ENCODE peak calls at places on chromosome 2, in nine cellular contexts. B, F, M, C, G, R, V, L and H are unnamed samples.

GRCh38 chr2:99615247-99615771 is 125.5 kb upstream of the REV1 start:
- DNase-seq in B (no peak), F (no peak), M (no peak), C (no peak), G (no peak), R (no peak), V (no peak), L (no peak), H (no peak)

GRCh38 chr2:218391202-218391601 is 8.5 kb upstream of the CTDSP1 start:
- DNase-seq in B (no peak), F (no peak), M (no peak), C (no peak), G (no peak), R (no peak), V (no peak), L (no peak), H (no peak)

GRCh38 chr2:84071050-84071449 is 388.0 kb downstream of the SUCLG1 start:
- DNase-seq in B (no peak), F (no peak), M (no peak), C (no peak), G (no peak), R (no peak), V (no peak), L (no peak), H (no peak)

GRCh38 chr2:37774976-37775907 is 103.8 kb upstream of the CDC42EP3 start:
- DNase-seq in B (no peak), F (no peak), M (no peak), C (no peak), G (no peak), R (no peak), V (no peak), L (no peak), H (no peak)

GRCh38 chr2:96636772-96637171 is 1.3 kb downstream of the KANSL3 start:
- DNase-seq in B (no peak), F (no peak), M (no peak), C (peak; percentile 31), G (no peak), R (no peak), V (peak; percentile 75), L (no peak), H (no peak)

GRCh38 chr2:56444339-56444738 is 260.5 kb downstream of the CCDC85A start:
- DNase-seq in B (no peak), F (no peak), M (peak; percentile 1), C (peak; percentile 74), G (no peak), R (no peak), V (no peak), L (peak; percentile 46), H (no peak)

GRCh38 chr2:135914485-135914884 is 38.2 kb upstream of the MCM6 start:
- DNase-seq in B (no peak), F (no peak), M (no peak), C (no peak), G (no peak), R (no peak), V (no peak), L (no peak), H (no peak)

GRCh38 chr2:204234879-204235278 is 298.3 kb downstream of the ICOS start:
- DNase-seq in B (no peak), F (no peak), M (peak; percentile 27), C (no peak), G (no peak), R (peak; percentile 4), V (no peak), L (no peak), H (no peak)

GRCh38 chr2:218780851-218781690 is 876 bp upstream of the CYP27A1 start:
- DNase-seq in B (no peak), F (no peak), M (no peak), C (no peak), G (no peak), R (no peak), V (no peak), L (no peak), H (no peak)

GRCh38 chr2:95310651-95311050 is 13.5 kb downstream of the KCNIP3 start:
- DNase-seq in B (no peak), F (no peak), M (no peak), C (peak; percentile 45), G (no peak), R (no peak), V (no peak), L (no peak), H (no peak)

GRCh38 chr2:109702250-109702985 is 88.3 kb downstream of the SOWAHC start:
- DNase-seq in B (no peak), F (no peak), M (peak; percentile 59), C (peak; percentile 39), G (no peak), R (no peak), V (no peak), L (no peak), H (no peak)

GRCh38 chr2:219460424-219460926 is 25.8 kb downstream of the SPEG start:
- DNase-seq in B (no peak), F (no peak), M (peak; percentile 68), C (peak; percentile 57), G (no peak), R (peak; percentile 74), V (no peak), L (no peak), H (no peak)

GRCh38 chr2:175187378-175187777 is 5.9 kb upstream of the ATP5MC3 start:
- DNase-seq in B (peak; percentile 70), F (peak; percentile 51), M (peak; percentile 29), C (no peak), G (no peak), R (no peak), V (no peak), L (no peak), H (no peak)

GRCh38 chr2:75528221-75528977 is 32.3 kb downstream of the EVA1A start:
- DNase-seq in B (no peak), F (no peak), M (no peak), C (no peak), G (no peak), R (no peak), V (no peak), L (no peak), H (no peak)

GRCh38 chr2:168552450-168552856 is 96.4 kb downstream of the CERS6 start:
- DNase-seq in B (peak; percentile 42), F (peak; percentile 78), M (no peak), C (no peak), G (peak; percentile 60), R (no peak), V (peak; percentile 76), L (no peak), H (peak; percentile 70)

GRCh38 chr2:134435505-134435904 is 181.6 kb downstream of the MGAT5 start:
- DNase-seq in B (no peak), F (no peak), M (no peak), C (no peak), G (no peak), R (no peak), V (no peak), L (no peak), H (no peak)

GRCh38 chr2:26184555-26185303 is 11.8 kb downstream of the GAREM2 start:
- DNase-seq in B (peak; percentile 82), F (peak; percentile 86), M (peak; percentile 87), C (peak; percentile 88), G (peak; percentile 92), R (peak; percentile 45), V (peak; percentile 98), L (peak; percentile 89), H (peak; percentile 90)
- TF ChIP-seq CTCF in B (peak; percentile 48), F (peak; percentile 59), M (peak; percentile 32), C (no peak), G (peak; percentile 68), R (peak; percentile 54), V (peak; percentile 47), L (peak; percentile 35), H (peak; percentile 76)

GRCh38 chr2:80328033-80328635 is 23.6 kb upstream of the LRRTM1 start:
- DNase-seq in B (no peak), F (no peak), M (no peak), C (no peak), G (no peak), R (no peak), V (no peak), L (no peak), H (no peak)

GRCh38 chr2:80326861-80327260 is 22.3 kb upstream of the LRRTM1 start:
- DNase-seq in B (no peak), F (no peak), M (no peak), C (no peak), G (no peak), R (no peak), V (no peak), L (no peak), H (no peak)

GRCh38 chr2:80322958-80323357 is 18.4 kb upstream of the LRRTM1 start:
- DNase-seq in B (no peak), F (no peak), M (no peak), C (no peak), G (no peak), R (no peak), V (no peak), L (no peak), H (no peak)

GRCh38 chr2:80329491-80329890 is 24.9 kb upstream of the LRRTM1 start:
- DNase-seq in B (no peak), F (no peak), M (no peak), C (no peak), G (no peak), R (no peak), V (no peak), L (no peak), H (no peak)

DNA sequence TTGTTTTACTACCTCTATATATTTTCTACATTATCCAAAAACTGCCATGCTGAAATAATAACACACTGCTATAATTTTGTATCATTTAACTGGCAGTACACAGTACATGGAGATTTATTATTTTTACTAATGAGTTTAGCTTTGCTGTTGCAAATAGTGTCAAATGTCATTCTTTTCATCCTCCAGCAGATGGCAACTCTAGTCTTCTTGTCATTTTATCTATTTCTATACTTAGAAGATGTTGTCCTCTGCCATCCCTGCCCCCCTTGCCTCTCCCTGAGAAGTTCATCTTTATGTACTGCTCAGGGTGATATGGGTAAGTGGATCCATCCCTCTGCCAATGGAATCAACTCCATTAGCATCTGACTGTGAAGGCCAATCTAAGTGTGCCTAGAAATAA is 21.7 kb upstream of the LRRTM1 start:
- DNase-seq in B (peak; percentile 52), F (peak; percentile 38), M (peak; percentile 49), C (no peak), G (no peak), R (no peak), V (no peak), L (no peak), H (peak; percentile 15)
- TF ChIP-seq CTCF in B (peak; percentile 58), F (peak; percentile 26), M (peak; percentile 38), C (peak; percentile 15), G (no peak), R (peak; percentile 40), V (no peak), L (no peak), H (peak; percentile 7)

GRCh38 chr2:237904806-237905599 is 45.6 kb downstream of the RAMP1 start:
- DNase-seq in B (peak; percentile 58), F (peak; percentile 61), M (peak; percentile 87), C (peak; percentile 24), G (no peak), R (peak; percentile 60), V (peak; percentile 77), L (no peak), H (no peak)
- TF ChIP-seq CTCF in B (no peak), F (no peak), M (no peak), C (no peak), G (no peak), R (no peak), V (no peak), L (no peak), H (no peak)

DNA sequence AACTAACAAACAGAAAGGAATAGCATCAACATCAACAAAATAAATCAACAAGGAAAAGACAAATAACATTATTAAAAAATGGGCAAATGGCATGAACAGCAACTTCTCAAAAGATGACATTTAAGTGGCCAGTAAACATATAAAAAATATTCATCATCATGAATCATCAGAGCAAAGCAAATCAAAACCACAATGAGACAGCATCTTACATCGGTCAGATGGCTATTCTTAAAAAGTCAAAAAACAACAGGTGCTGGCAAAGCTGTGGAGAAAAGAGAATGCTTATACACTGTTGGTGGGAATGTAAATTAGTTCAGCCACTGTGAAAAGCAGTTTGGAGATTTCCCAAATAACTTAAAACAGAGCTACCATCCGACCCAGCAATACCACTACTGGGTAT is 327.1 kb downstream of the CMPK2 start:
- DNase-seq in B (no peak), F (no peak), M (no peak), C (no peak), G (no peak), R (no peak), V (no peak), L (no peak), H (no peak)
- TF ChIP-seq CTCF in B (no peak), F (no peak), M (no peak), C (no peak), G (no peak), R (no peak), V (no peak), L (no peak), H (no peak)